ENCODE peak calls at places on chromosomes 16 and 17, in seven cellular contexts. N, R, T, S, A, O and Y are unnamed samples.

GRCh38 chr17:77163521-77164280 is 22.9 kb downstream of the SEC14L1 start:
- DNase-seq in O (no peak), T (no peak), S (no peak), A (no peak), N (no peak), R (no peak), Y (no peak)

GRCh38 chr17:59221159-59221847 is 992 bp downstream of the GDPD1 start:
- DNase-seq in A (no peak), N (no peak), O (no peak), S (peak), T (peak), R (no peak), Y (no peak)

GRCh38 chr16:12719972-12720371 is 83.7 kb downstream of the CPPED1 start:
- DNase-seq in T (no peak), R (no peak), O (no peak), S (no peak), A (no peak), N (no peak), Y (no peak)

GRCh38 chr16:86319871-86320270 is 190.5 kb upstream of the FOXF1 start:
- DNase-seq in S (no peak), T (no peak), N (no peak), O (no peak), A (no peak), R (no peak), Y (no peak)

GRCh38 chr17:49450735-49451134 is 36.1 kb upstream of the PHB1 start:
- DNase-seq in A (no peak), N (no peak), O (no peak), R (no peak), S (no peak), T (peak), Y (no peak)

GRCh38 chr17:14201087-14201486 is 35.6 kb downstream of the CDRT15 start:
- DNase-seq in O (no peak), R (peak), N (no peak), S (no peak), A (peak), T (no peak), Y (no peak)

GRCh38 chr17:77839324-77840155 is 119.0 kb upstream of the TNRC6C start:
- DNase-seq in A (no peak), T (no peak), N (no peak), S (no peak), R (no peak), O (no peak), Y (no peak)

GRCh38 chr17:57954421-57955182 is 610 bp downstream of the CUEDC1 start:
- DNase-seq in T (peak), R (no peak), N (peak), O (no peak), A (no peak), S (peak), Y (peak)

GRCh38 chr17:6823011-6823442 is 8.5 kb downstream of the TEKT1 start:
- DNase-seq in T (peak), N (no peak), R (no peak), A (no peak), S (no peak), O (no peak), Y (no peak)

GRCh38 chr17:36942631-36943125 is 5.4 kb downstream of the LHX1 start:
- DNase-seq in S (no peak), A (no peak), O (no peak), N (no peak), T (no peak), R (no peak), Y (no peak)

GRCh38 chr17:2822358-2822757 is 26.1 kb downstream of the RAP1GAP2 start:
- DNase-seq in N (no peak), S (no peak), O (no peak), T (no peak), A (no peak), R (no peak), Y (peak)

GRCh38 chr17:74203439-74204240 is at the start of gene RPL38:
- DNase-seq in T (peak), S (peak), A (peak), N (peak), R (peak), O (peak), Y (peak)

GRCh38 chr16:57682809-57683318 is 11.7 kb upstream of the DRC7 start:
- DNase-seq in S (no peak), R (no peak), N (no peak), T (no peak), A (no peak), O (no peak), Y (no peak)

GRCh38 chr17:61833536-61834203 is 29.7 kb downstream of the BRIP1 start:
- DNase-seq in R (no peak), O (no peak), A (no peak), N (no peak), T (peak), S (no peak), Y (no peak)

GRCh38 chr16:28898266-28898665 is 20.0 kb downstream of the ATP2A1 start:
- DNase-seq in R (no peak), S (no peak), N (no peak), A (no peak), T (peak), O (no peak), Y (no peak)

GRCh38 chr17:76529224-76529642 is 8.3 kb downstream of the CYGB start:
- DNase-seq in A (no peak), S (no peak), R (no peak), N (peak), O (no peak), T (no peak), Y (peak)

GRCh38 chr17:55264640-55265298 is at the start of gene HLF:
- DNase-seq in N (peak), S (peak), A (peak), R (peak), T (peak), O (peak), Y (peak)

GRCh38 chr17:66839616-66840015 is 4.7 kb downstream of the CACNG5 start:
- DNase-seq in O (no peak), R (no peak), N (no peak), A (no peak), T (no peak), S (no peak), Y (no peak)

GRCh38 chr16:19822534-19822933 is 62.1 kb downstream of the GPRC5B start:
- DNase-seq in S (no peak), R (no peak), T (no peak), A (no peak), O (no peak), N (no peak), Y (no peak)

GRCh38 chr17:29133146-29133713 is 47.0 kb downstream of the MYO18A start:
- DNase-seq in S (peak), N (no peak), O (no peak), R (no peak), A (no peak), T (peak), Y (peak)

GRCh38 chr17:13864551-13864950 is 204.8 kb upstream of the COX10 start:
- DNase-seq in T (no peak), S (no peak), N (no peak), O (no peak), R (no peak), A (no peak), Y (no peak)

GRCh38 chr17:4599505-4600281 is 15.4 kb downstream of the SMTNL2 start:
- DNase-seq in N (no peak), S (peak), O (no peak), T (no peak), R (no peak), A (no peak), Y (peak)

GRCh38 chr17:42673885-42674754 is 2.7 kb downstream of the PLEKHH3 start:
- DNase-seq in R (no peak), N (peak), T (no peak), O (peak), A (no peak), S (peak), Y (peak)

GRCh38 chr16:28218109-28218508 is 6.3 kb upstream of the XPO6 start:
- DNase-seq in N (peak), A (peak), S (peak), T (peak), O (peak), R (peak), Y (no peak)

GRCh38 chr16:80824623-80825364 is 20.4 kb upstream of the CDYL2 start:
- DNase-seq in T (peak), R (peak), S (peak), A (peak), N (peak), O (peak), Y (no peak)

GRCh38 chr17:58630883-58631522 is 60.8 kb downstream of the TEX14 start:
- DNase-seq in A (peak), T (no peak), S (peak), R (no peak), O (no peak), N (peak), Y (no peak)

GRCh38 chr17:35614835-35615234 is 27.7 kb downstream of the AP2B1 start:
- DNase-seq in T (no peak), A (no peak), O (no peak), R (no peak), N (no peak), S (no peak), Y (no peak)

GRCh38 chr17:1561420-1562177 is 993 bp downstream of the PITPNA start:
- DNase-seq in T (peak), O (peak), N (no peak), S (no peak), R (peak), A (peak), Y (peak)

GRCh38 chr17:74521701-74522201 is 9.5 kb downstream of the CD300LB start:
- DNase-seq in R (peak), T (no peak), S (peak), N (peak), O (peak), A (no peak), Y (peak)

GRCh38 chr17:48593840-48594411 is 347 bp upstream of the HOXB5 start:
- DNase-seq in R (peak), T (peak), A (peak), O (peak), S (peak), N (peak), Y (peak)

GRCh38 chr17:42680331-42680808 is 1.3 kb downstream of the CCR10 start:
- DNase-seq in A (no peak), N (no peak), T (peak), R (no peak), O (no peak), S (no peak), Y (no peak)

GRCh38 chr17:20775331-20775730 is 195.8 kb downstream of the CDRT15L2 start:
- DNase-seq in S (no peak), A (no peak), O (no peak), N (no peak), R (no peak), T (no peak), Y (no peak)

GRCh38 chr17:58521680-58522079 is 7.2 kb upstream of the MTMR4 start:
- DNase-seq in A (no peak), O (no peak), T (no peak), R (no peak), N (no peak), S (no peak), Y (no peak)

GRCh38 chr16:73071131-73071940 is 23.4 kb upstream of the ZFHX3 start:
- DNase-seq in A (no peak), N (peak), R (no peak), S (peak), O (no peak), T (peak), Y (no peak)

GRCh38 chr17:2309338-2310143 is 5.8 kb downstream of the SRR start:
- DNase-seq in S (peak), R (no peak), O (no peak), T (no peak), A (no peak), N (no peak), Y (peak)

GRCh38 chr17:7217113-7217987 is 2.3 kb downstream of the DLG4 start:
- DNase-seq in T (peak), N (peak), O (peak), R (no peak), A (no peak), S (peak), Y (peak)